ENCODE peak calls at places on chromosome 13, in nine cellular contexts. One of them, this sample, is unnamed.

GRCh38 chr13:108915095-108915633 is 285.8 kb downstream of the MYO16 start:
- DNase-seq in tibial nerve: peak; percentile 56
- DNase-seq in effector memory CD4-positive, alpha-beta T cell: no peak
- DNase-seq in aorta: no peak
- DNase-seq in tibial artery: no peak
- DNase-seq in colonic mucosa: no peak
- DNase-seq in cardiac muscle cell: peak; percentile 38
- DNase-seq in fibroblast of lung: peak; percentile 67
- DNase-seq in psoas muscle: no peak
- DNase-seq in this sample: peak; percentile 9

GRCh38 chr13:50916701-50917184 is 7.2 kb downstream of the RNASEH2B start:
- DNase-seq in psoas muscle: no peak
- DNase-seq in cardiac muscle cell: no peak
- DNase-seq in aorta: peak; percentile 51
- DNase-seq in colonic mucosa: peak; percentile 28
- DNase-seq in effector memory CD4-positive, alpha-beta T cell: no peak
- DNase-seq in tibial artery: peak; percentile 32
- DNase-seq in fibroblast of lung: no peak
- DNase-seq in tibial nerve: no peak
- DNase-seq in this sample: no peak

GRCh38 chr13:33479066-33479465 is 193.5 kb upstream of the STARD13 start:
- DNase-seq in fibroblast of lung: no peak
- DNase-seq in effector memory CD4-positive, alpha-beta T cell: no peak
- DNase-seq in cardiac muscle cell: no peak
- DNase-seq in tibial nerve: no peak
- DNase-seq in psoas muscle: no peak
- DNase-seq in aorta: no peak
- DNase-seq in colonic mucosa: no peak
- DNase-seq in tibial artery: no peak
- DNase-seq in this sample: peak; percentile 16

GRCh38 chr13:58597552-58597951 is 966.0 kb downstream of the PCDH17 start:
- DNase-seq in colonic mucosa: no peak
- DNase-seq in fibroblast of lung: no peak
- DNase-seq in tibial artery: no peak
- DNase-seq in psoas muscle: no peak
- DNase-seq in cardiac muscle cell: no peak
- DNase-seq in effector memory CD4-positive, alpha-beta T cell: no peak
- DNase-seq in tibial nerve: no peak
- DNase-seq in aorta: no peak
- DNase-seq in this sample: no peak

GRCh38 chr13:97496511-97496910 is 62.5 kb downstream of the RAP2A start:
- DNase-seq in tibial nerve: no peak
- DNase-seq in tibial artery: no peak
- DNase-seq in fibroblast of lung: peak; percentile 70
- DNase-seq in effector memory CD4-positive, alpha-beta T cell: no peak
- DNase-seq in psoas muscle: no peak
- DNase-seq in aorta: no peak
- DNase-seq in cardiac muscle cell: no peak
- DNase-seq in colonic mucosa: no peak
- DNase-seq in this sample: no peak

GRCh38 chr13:29589234-29589633 is 6.3 kb downstream of the SLC7A1 start:
- DNase-seq in tibial nerve: no peak
- DNase-seq in aorta: no peak
- DNase-seq in psoas muscle: no peak
- DNase-seq in effector memory CD4-positive, alpha-beta T cell: no peak
- DNase-seq in colonic mucosa: no peak
- DNase-seq in tibial artery: no peak
- DNase-seq in fibroblast of lung: no peak
- DNase-seq in cardiac muscle cell: no peak
- DNase-seq in this sample: peak; percentile 26

GRCh38 chr13:43325636-43326035 is 302.2 kb downstream of the DNAJC15 start:
- DNase-seq in effector memory CD4-positive, alpha-beta T cell: no peak
- DNase-seq in tibial nerve: no peak
- DNase-seq in aorta: no peak
- DNase-seq in tibial artery: no peak
- DNase-seq in cardiac muscle cell: no peak
- DNase-seq in colonic mucosa: no peak
- DNase-seq in fibroblast of lung: no peak
- DNase-seq in psoas muscle: no peak
- DNase-seq in this sample: no peak

GRCh38 chr13:32837307-32837972 is 178.8 kb upstream of the KL start:
- DNase-seq in colonic mucosa: no peak
- DNase-seq in fibroblast of lung: no peak
- DNase-seq in aorta: no peak
- DNase-seq in tibial nerve: no peak
- DNase-seq in effector memory CD4-positive, alpha-beta T cell: no peak
- DNase-seq in cardiac muscle cell: no peak
- DNase-seq in psoas muscle: no peak
- DNase-seq in tibial artery: no peak
- DNase-seq in this sample: no peak

GRCh38 chr13:37645181-37645580 is 46.6 kb upstream of the POSTN start:
- DNase-seq in colonic mucosa: no peak
- DNase-seq in tibial nerve: no peak
- DNase-seq in psoas muscle: no peak
- DNase-seq in cardiac muscle cell: peak; percentile 55
- DNase-seq in tibial artery: no peak
- DNase-seq in effector memory CD4-positive, alpha-beta T cell: no peak
- DNase-seq in aorta: no peak
- DNase-seq in fibroblast of lung: no peak
- DNase-seq in this sample: no peak

GRCh38 chr13:31538067-31539042 is 201.0 kb upstream of the RXFP2 start:
- DNase-seq in effector memory CD4-positive, alpha-beta T cell: no peak
- DNase-seq in tibial artery: peak; percentile 23
- DNase-seq in cardiac muscle cell: peak; percentile 37
- DNase-seq in fibroblast of lung: peak; percentile 56
- DNase-seq in psoas muscle: no peak
- DNase-seq in aorta: no peak
- DNase-seq in tibial nerve: no peak
- DNase-seq in colonic mucosa: peak; percentile 25
- DNase-seq in this sample: peak; percentile 59

GRCh38 chr13:89660752-89661151 is 1686.7 kb upstream of the MIR17HG start:
- DNase-seq in cardiac muscle cell: no peak
- DNase-seq in tibial nerve: no peak
- DNase-seq in effector memory CD4-positive, alpha-beta T cell: no peak
- DNase-seq in fibroblast of lung: no peak
- DNase-seq in aorta: no peak
- DNase-seq in tibial artery: no peak
- DNase-seq in psoas muscle: no peak
- DNase-seq in colonic mucosa: no peak
- DNase-seq in this sample: no peak

GRCh38 chr13:50645092-50645491 is 198.4 kb downstream of the DLEU7 start:
- DNase-seq in cardiac muscle cell: no peak
- DNase-seq in effector memory CD4-positive, alpha-beta T cell: no peak
- DNase-seq in colonic mucosa: no peak
- DNase-seq in tibial nerve: no peak
- DNase-seq in psoas muscle: no peak
- DNase-seq in fibroblast of lung: no peak
- DNase-seq in tibial artery: no peak
- DNase-seq in aorta: no peak
- DNase-seq in this sample: no peak

GRCh38 chr13:33272531-33273124 is 12.9 kb downstream of the STARD13 start:
- DNase-seq in tibial nerve: no peak
- DNase-seq in fibroblast of lung: no peak
- DNase-seq in psoas muscle: no peak
- DNase-seq in cardiac muscle cell: no peak
- DNase-seq in colonic mucosa: peak; percentile 68
- DNase-seq in aorta: no peak
- DNase-seq in tibial artery: no peak
- DNase-seq in effector memory CD4-positive, alpha-beta T cell: no peak
- DNase-seq in this sample: no peak

GRCh38 chr13:39266426-39266825 is 228.2 kb downstream of the NHLRC3 start:
- DNase-seq in aorta: no peak
- DNase-seq in effector memory CD4-positive, alpha-beta T cell: no peak
- DNase-seq in tibial nerve: no peak
- DNase-seq in colonic mucosa: no peak
- DNase-seq in psoas muscle: no peak
- DNase-seq in tibial artery: no peak
- DNase-seq in cardiac muscle cell: no peak
- DNase-seq in fibroblast of lung: no peak
- DNase-seq in this sample: no peak

GRCh38 chr13:32471187-32471922 is 43.4 kb upstream of the N4BP2L1 start:
- DNase-seq in effector memory CD4-positive, alpha-beta T cell: no peak
- DNase-seq in psoas muscle: peak; percentile 18
- DNase-seq in fibroblast of lung: peak; percentile 53
- DNase-seq in aorta: no peak
- DNase-seq in tibial nerve: no peak
- DNase-seq in cardiac muscle cell: peak; percentile 76
- DNase-seq in colonic mucosa: no peak
- DNase-seq in tibial artery: no peak
- DNase-seq in this sample: no peak

GRCh38 chr13:37752156-37752555 is 117.4 kb downstream of the TRPC4 start:
- DNase-seq in tibial nerve: no peak
- DNase-seq in effector memory CD4-positive, alpha-beta T cell: no peak
- DNase-seq in fibroblast of lung: no peak
- DNase-seq in tibial artery: no peak
- DNase-seq in colonic mucosa: no peak
- DNase-seq in aorta: no peak
- DNase-seq in cardiac muscle cell: no peak
- DNase-seq in psoas muscle: no peak
- DNase-seq in this sample: no peak

DNA sequence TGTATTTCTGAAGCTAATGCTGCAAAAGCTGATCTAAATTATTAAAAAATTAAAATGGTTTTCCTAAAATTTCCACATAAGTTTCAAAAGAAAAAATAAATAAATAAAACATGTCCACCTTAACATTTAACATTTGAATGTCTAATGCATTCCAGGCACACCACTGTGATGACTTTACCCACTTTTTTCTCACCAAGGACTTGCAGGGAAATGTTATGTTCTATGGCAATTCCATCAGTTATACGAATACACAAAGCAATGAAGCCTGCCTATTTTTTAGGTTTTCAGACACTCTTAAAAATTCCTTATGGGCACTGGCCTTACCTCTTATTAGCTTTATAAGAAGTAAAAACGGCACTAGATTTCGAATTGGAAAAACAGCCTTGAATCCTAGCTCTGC is 10.2 kb downstream of the TSC22D1 start:
- DNase-seq in fibroblast of lung: no peak
- DNase-seq in tibial nerve: no peak
- DNase-seq in psoas muscle: no peak
- DNase-seq in colonic mucosa: no peak
- DNase-seq in aorta: no peak
- DNase-seq in cardiac muscle cell: no peak
- DNase-seq in tibial artery: no peak
- DNase-seq in effector memory CD4-positive, alpha-beta T cell: no peak
- DNase-seq in this sample: no peak
- H3K4me1 ChIP-seq in fibroblast of lung: no peaks in the 10 kb centered on the region
- H3K4me1 ChIP-seq in tibial nerve: peaks cover 7% of the 10 kb centered on the region
- H3K4me1 ChIP-seq in psoas muscle: peaks cover 35% of the 10 kb centered on the region
- H3K4me1 ChIP-seq in colonic mucosa: no peaks in the 10 kb centered on the region
- H3K4me1 ChIP-seq in aorta: peaks cover 14% of the 10 kb centered on the region
- H3K4me1 ChIP-seq in cardiac muscle cell: peaks cover 4% of the 10 kb centered on the region
- H3K4me1 ChIP-seq in tibial artery: no peaks in the 10 kb centered on the region
- H3K4me1 ChIP-seq in effector memory CD4-positive, alpha-beta T cell: no peaks in the 10 kb centered on the region
- H3K4me1 ChIP-seq in this sample: no peaks in the 10 kb centered on the region

GRCh38 chr13:71866173-71867091 is 572 bp downstream of the DACH1 start:
- DNase-seq in aorta: no peak
- DNase-seq in cardiac muscle cell: peak; percentile 72
- DNase-seq in tibial artery: no peak
- DNase-seq in fibroblast of lung: peak; percentile 14
- DNase-seq in colonic mucosa: peak; percentile 40
- DNase-seq in psoas muscle: peak; percentile 23
- DNase-seq in tibial nerve: no peak
- DNase-seq in effector memory CD4-positive, alpha-beta T cell: no peak
- DNase-seq in this sample: peak; percentile 54

GRCh38 chr13:71864094-71864980 is 2.7 kb downstream of the DACH1 start:
- DNase-seq in aorta: peak; percentile 53
- DNase-seq in fibroblast of lung: peak; percentile 43
- DNase-seq in psoas muscle: peak; percentile 22
- DNase-seq in tibial artery: peak; percentile 24
- DNase-seq in cardiac muscle cell: peak; percentile 42
- DNase-seq in colonic mucosa: peak; percentile 91
- DNase-seq in tibial nerve: peak; percentile 11
- DNase-seq in effector memory CD4-positive, alpha-beta T cell: no peak
- DNase-seq in this sample: peak; percentile 84

GRCh38 chr13:71864981-71865857 is 1.8 kb downstream of the DACH1 start:
- DNase-seq in cardiac muscle cell: peak; percentile 51
- DNase-seq in colonic mucosa: peak; percentile 51
- DNase-seq in effector memory CD4-positive, alpha-beta T cell: no peak
- DNase-seq in fibroblast of lung: peak; percentile 51
- DNase-seq in tibial artery: no peak
- DNase-seq in tibial nerve: no peak
- DNase-seq in psoas muscle: peak; percentile 16
- DNase-seq in aorta: peak; percentile 46
- DNase-seq in this sample: peak; percentile 49

GRCh38 chr13:71867101-71867814 is at the start of gene DACH1:
- DNase-seq in tibial nerve: peak; percentile 17
- DNase-seq in fibroblast of lung: peak; percentile 83
- DNase-seq in psoas muscle: peak; percentile 13
- DNase-seq in tibial artery: peak; percentile 19
- DNase-seq in colonic mucosa: peak; percentile 80
- DNase-seq in cardiac muscle cell: peak; percentile 73
- DNase-seq in effector memory CD4-positive, alpha-beta T cell: no peak
- DNase-seq in aorta: peak; percentile 42
- DNase-seq in this sample: peak; percentile 93

GRCh38 chr13:71865858-71866172 is 1.2 kb downstream of the DACH1 start:
- DNase-seq in tibial artery: no peak
- DNase-seq in cardiac muscle cell: no peak
- DNase-seq in aorta: no peak
- DNase-seq in fibroblast of lung: peak; percentile 23
- DNase-seq in tibial nerve: no peak
- DNase-seq in colonic mucosa: peak; percentile 26
- DNase-seq in effector memory CD4-positive, alpha-beta T cell: no peak
- DNase-seq in psoas muscle: no peak
- DNase-seq in this sample: peak; percentile 53
- H3K4me3 ChIP-seq in tibial artery: peak overlapping the region; percentile 52
- H3K4me3 ChIP-seq in cardiac muscle cell: peak overlapping the region; percentile 92
- H3K4me3 ChIP-seq in aorta: no peak overlapping the region
- H3K4me3 ChIP-seq in fibroblast of lung: peak overlapping the region; percentile 78
- H3K4me3 ChIP-seq in tibial nerve: peak overlapping the region; percentile 63
- H3K4me3 ChIP-seq in colonic mucosa: peak overlapping the region; percentile 86
- H3K4me3 ChIP-seq in effector memory CD4-positive, alpha-beta T cell: no peak overlapping the region
- H3K4me3 ChIP-seq in psoas muscle: peak overlapping the region; percentile 72
- H3K4me3 ChIP-seq in this sample: peak overlapping the region; percentile 93

GRCh38 chr13:23996456-23996855 is 99.2 kb upstream of the C1QTNF9B start:
- DNase-seq in colonic mucosa: no peak
- DNase-seq in cardiac muscle cell: no peak
- DNase-seq in fibroblast of lung: no peak
- DNase-seq in tibial nerve: no peak
- DNase-seq in tibial artery: no peak
- DNase-seq in effector memory CD4-positive, alpha-beta T cell: no peak
- DNase-seq in aorta: no peak
- DNase-seq in psoas muscle: no peak
- DNase-seq in this sample: peak; percentile 60
- H3K27ac ChIP-seq in colonic mucosa: no peak overlapping the region
- H3K27ac ChIP-seq in cardiac muscle cell: no peak overlapping the region
- H3K27ac ChIP-seq in fibroblast of lung: no peak overlapping the region
- H3K27ac ChIP-seq in tibial nerve: no peak overlapping the region
- H3K27ac ChIP-seq in tibial artery: no peak overlapping the region
- H3K27ac ChIP-seq in effector memory CD4-positive, alpha-beta T cell: no peak overlapping the region
- H3K27ac ChIP-seq in aorta: no peak overlapping the region
- H3K27ac ChIP-seq in psoas muscle: no peak overlapping the region
- H3K27ac ChIP-seq in this sample: no peak overlapping the region

DNA sequence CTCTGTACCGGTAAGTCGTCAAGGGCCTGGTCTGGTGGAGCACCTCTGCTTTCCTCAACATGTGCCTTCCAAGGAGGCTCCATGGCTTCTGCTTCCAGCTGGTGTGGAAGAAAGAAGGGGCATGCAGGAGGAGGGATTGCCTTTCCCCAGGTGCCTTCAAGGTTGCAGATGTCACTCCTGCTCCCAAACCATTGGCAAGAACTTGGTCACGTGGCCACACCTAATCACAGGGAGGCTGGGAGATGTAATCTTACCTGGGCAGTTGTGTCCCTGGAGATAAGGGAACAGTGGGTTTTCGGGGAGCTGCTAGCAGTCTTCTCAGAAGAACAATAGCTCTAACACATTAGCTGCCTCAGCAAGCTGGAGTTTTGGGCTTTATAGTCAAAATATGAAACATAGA is 9.7 kb upstream of the GPR18 start:
- DNase-seq in tibial nerve: no peak
- DNase-seq in colonic mucosa: no peak
- DNase-seq in cardiac muscle cell: no peak
- DNase-seq in fibroblast of lung: no peak
- DNase-seq in aorta: no peak
- DNase-seq in effector memory CD4-positive, alpha-beta T cell: no peak
- DNase-seq in tibial artery: no peak
- DNase-seq in psoas muscle: no peak
- DNase-seq in this sample: no peak
- H3K4me1 ChIP-seq in tibial nerve: peaks cover 13% of the 10 kb centered on the region
- H3K4me1 ChIP-seq in colonic mucosa: no peaks in the 10 kb centered on the region
- H3K4me1 ChIP-seq in cardiac muscle cell: peaks cover 1% of the 10 kb centered on the region
- H3K4me1 ChIP-seq in fibroblast of lung: no peaks in the 10 kb centered on the region
- H3K4me1 ChIP-seq in aorta: no peaks in the 10 kb centered on the region
- H3K4me1 ChIP-seq in effector memory CD4-positive, alpha-beta T cell: peaks cover 32% of the 10 kb centered on the region
- H3K4me1 ChIP-seq in tibial artery: no peaks in the 10 kb centered on the region
- H3K4me1 ChIP-seq in psoas muscle: peaks cover 29% of the 10 kb centered on the region
- H3K4me1 ChIP-seq in this sample: no peaks in the 10 kb centered on the region

This sample was measured in SJCRH30.